ENCODE peak calls at places on chromosome 11, in five cellular contexts. Q is Caco-2; Y is CD8-positive, alpha-beta memory T cell; J is brain microvascular endothelial cell; Z is left ventricle myocardium inferior. I is an unnamed sample.

GRCh38 chr11:111870522-111870886 is 877 bp downstream of the ALG9 start:
- DNase-seq in Z (no peak), J (no peak), Q (no peak), Y (no peak), I (no peak)

GRCh38 chr11:64851831-64852337 is 7.4 kb upstream of the CDC42BPG start:
- DNase-seq in Z (no peak), J (no peak), Q (no peak), Y (no peak), I (no peak)

GRCh38 chr11:74639533-74639932 is 47.2 kb downstream of the POLD3 start:
- DNase-seq in Y (no peak), Z (no peak), Q (no peak), J (no peak), I (no peak)

GRCh38 chr11:75242722-75243600 is 2.4 kb downstream of the TPBGL start:
- DNase-seq in Y (no peak), Z (no peak), Q (no peak), J (no peak), I (no peak)

GRCh38 chr11:63670077-63670737 is 969 bp downstream of the ATL3 start:
- DNase-seq in J (no peak), Y (no peak), Z (no peak), Q (no peak), I (no peak)

GRCh38 chr11:33222052-33222451 is 35.1 kb upstream of the HIPK3 start:
- DNase-seq in Y (no peak), J (no peak), Q (no peak), Z (no peak), I (no peak)

GRCh38 chr11:35247428-35247827 is 108.5 kb downstream of the CD44 start:
- DNase-seq in Z (no peak), Y (peak), J (no peak), Q (no peak), I (no peak)

GRCh38 chr11:122253541-122254317 is 137.7 kb upstream of the BLID start:
- DNase-seq in Q (no peak), Z (no peak), Y (no peak), J (no peak), I (no peak)

GRCh38 chr11:18527512-18527911 is 770 bp upstream of the TSG101 start:
- DNase-seq in Z (no peak), J (peak), Q (no peak), Y (no peak), I (no peak)

GRCh38 chr11:125916683-125917337 is 12.5 kb downstream of the DDX25 start:
- DNase-seq in Q (no peak), Z (no peak), Y (no peak), J (no peak), I (no peak)

GRCh38 chr11:76239483-76240142 is 33.3 kb upstream of the WNT11 start:
- DNase-seq in Z (peak), Q (no peak), Y (no peak), J (no peak), I (no peak)

GRCh38 chr11:10646005-10646404 is 47.5 kb downstream of the IRAG1 start:
- DNase-seq in Y (no peak), J (no peak), Z (no peak), Q (no peak), I (no peak)

GRCh38 chr11:42251984-42252383 is 792.5 kb upstream of the LRRC4C start:
- DNase-seq in Q (no peak), Y (no peak), Z (no peak), J (peak), I (no peak)

GRCh38 chr11:64923151-64923661 is 1.3 kb upstream of the PPP2R5B start:
- DNase-seq in Y (no peak), Q (no peak), Z (no peak), J (no peak), I (no peak)

GRCh38 chr11:21472256-21472655 is 720.6 kb upstream of the ANO5 start:
- DNase-seq in Z (no peak), Y (no peak), Q (no peak), J (no peak), I (no peak)

GRCh38 chr11:20050551-20051333 is 109.5 kb downstream of the DBX1 start:
- DNase-seq in Y (no peak), Z (no peak), J (no peak), Q (no peak), I (no peak)

GRCh38 chr11:94170953-94171352 is 42.3 kb downstream of the PANX1 start:
- DNase-seq in Q (no peak), Z (no peak), Y (no peak), J (no peak), I (no peak)

GRCh38 chr11:94179696-94180095 is 51.1 kb downstream of the PANX1 start:
- DNase-seq in Z (no peak), Y (no peak), Q (no peak), J (no peak), I (no peak)

GRCh38 chr11:94171693-94172440 is 43.2 kb downstream of the PANX1 start:
- DNase-seq in Y (no peak), J (peak), Q (peak), Z (no peak), I (peak)

GRCh38 chr11:94178331-94178730 is 49.7 kb downstream of the PANX1 start:
- DNase-seq in J (no peak), Z (no peak), Y (no peak), Q (no peak), I (no peak)

DNA sequence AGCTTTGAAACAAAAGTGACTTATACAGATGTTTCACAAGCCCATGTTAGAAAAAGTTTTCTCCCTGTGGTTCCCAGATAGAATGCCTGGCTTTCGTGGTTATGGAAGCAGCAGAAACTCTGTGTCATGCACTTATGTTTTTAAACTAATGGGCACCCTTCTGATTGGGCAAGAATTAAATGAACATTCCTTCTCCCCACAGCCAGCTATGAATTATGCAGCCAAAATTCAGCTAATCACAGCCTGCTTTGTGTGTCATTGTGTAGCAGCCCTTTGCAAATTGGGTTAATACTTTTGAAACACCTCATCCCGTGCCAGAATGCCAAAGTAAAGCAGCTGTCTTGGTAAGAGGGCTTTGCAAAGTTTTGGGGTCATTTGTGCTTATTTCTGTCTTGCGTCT is 46.9 kb downstream of the PANX1 start:
- DNase-seq in Z (no peak), Q (no peak), J (peak), Y (no peak), I (peak)
- H3K4me3 ChIP-seq in Z (no peak), Q (no peak), J (no peak), Y (no peak), I (no peak)

DNA sequence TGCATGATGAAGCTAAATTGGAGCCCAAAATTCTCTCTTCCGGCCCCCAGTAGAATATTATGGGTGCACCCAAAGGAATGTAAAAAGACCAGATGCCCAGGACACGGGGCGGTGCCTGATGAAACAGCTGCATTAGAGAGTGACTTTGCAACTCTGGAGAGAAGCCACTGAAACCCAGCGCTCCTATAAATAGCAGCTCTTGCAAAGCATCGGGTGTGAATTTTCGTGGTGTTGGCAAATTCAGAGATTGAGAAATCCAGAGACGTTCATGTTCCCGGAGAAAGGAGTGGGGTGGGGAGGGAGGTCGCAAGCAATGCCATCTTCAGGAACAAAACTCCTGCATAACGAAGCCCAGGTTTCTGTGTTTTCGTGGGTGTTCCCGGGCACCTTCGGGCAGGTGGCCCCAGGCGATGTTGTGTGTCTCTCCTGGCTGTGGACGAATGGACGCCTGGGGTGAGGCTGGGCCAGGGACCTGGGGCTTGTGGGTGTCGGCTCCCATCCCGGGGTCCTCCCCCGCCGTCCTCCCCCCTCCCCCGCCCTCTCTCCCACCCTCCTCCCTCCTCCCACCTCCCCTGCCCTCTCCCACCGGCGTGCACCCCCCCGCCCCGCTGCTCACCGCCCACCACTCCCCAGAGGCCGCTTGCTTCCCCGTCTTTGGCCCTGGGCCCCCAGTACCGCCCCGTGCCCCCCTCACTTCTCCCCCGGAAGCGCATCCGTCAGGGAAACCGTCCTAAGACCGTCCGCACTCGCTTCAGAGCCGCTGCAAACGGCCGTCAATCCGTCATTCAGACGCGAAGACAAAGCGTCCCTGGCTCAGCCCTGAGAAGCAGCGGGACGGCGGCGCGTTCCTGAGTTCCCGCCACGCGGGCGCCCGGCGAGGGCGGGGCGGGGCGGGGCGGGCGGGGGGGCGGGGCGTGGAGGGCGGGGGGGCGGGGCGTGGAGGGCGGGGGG is 26.7 kb upstream of the TOLLIP start:
- DNase-seq in Y (peak), Z (peak), Q (peak), J (peak), I (peak)
- H3K4me3 ChIP-seq in Y (peak), Z (peak), Q (peak), J (peak), I (peak)

GRCh38 chr11:135004495-135004894 is 592.5 kb upstream of the B3GAT1 start:
- DNase-seq in Z (no peak), Y (no peak), Q (no peak), J (peak), I (no peak)

GRCh38 chr11:135006800-135007199 is 594.8 kb upstream of the B3GAT1 start:
- DNase-seq in Z (no peak), Y (no peak), J (no peak), Q (no peak), I (no peak)

GRCh38 chr11:135008412-135008811 is 596.4 kb upstream of the B3GAT1 start:
- DNase-seq in J (no peak), Y (no peak), Q (no peak), Z (no peak), I (no peak)

GRCh38 chr11:135008001-135008405 is 596.0 kb upstream of the B3GAT1 start:
- DNase-seq in J (no peak), Q (peak), Y (no peak), Z (no peak), I (no peak)

GRCh38 chr11:135009125-135009524 is 597.1 kb upstream of the B3GAT1 start:
- DNase-seq in J (no peak), Z (no peak), Q (no peak), Y (no peak), I (no peak)
- H3K4me3 ChIP-seq in J (no peak), Z (no peak), Q (no peak), Y (no peak), I (no peak)

GRCh38 chr11:129996113-129996870 is 6.3 kb downstream of the PRDM10 start:
- DNase-seq in Z (no peak), J (no peak), Y (no peak), Q (no peak), I (no peak)

GRCh38 chr11:129995163-129995562 is 7.5 kb downstream of the PRDM10 start:
- DNase-seq in J (no peak), Y (no peak), Z (no peak), Q (no peak), I (no peak)

GRCh38 chr11:129987950-129988349 is 14.7 kb downstream of the PRDM10 start:
- DNase-seq in Z (no peak), J (no peak), Q (no peak), Y (no peak), I (no peak)

GRCh38 chr11:129989437-129989836 is 13.2 kb downstream of the PRDM10 start:
- DNase-seq in Z (no peak), J (no peak), Q (no peak), Y (no peak), I (no peak)

DNA sequence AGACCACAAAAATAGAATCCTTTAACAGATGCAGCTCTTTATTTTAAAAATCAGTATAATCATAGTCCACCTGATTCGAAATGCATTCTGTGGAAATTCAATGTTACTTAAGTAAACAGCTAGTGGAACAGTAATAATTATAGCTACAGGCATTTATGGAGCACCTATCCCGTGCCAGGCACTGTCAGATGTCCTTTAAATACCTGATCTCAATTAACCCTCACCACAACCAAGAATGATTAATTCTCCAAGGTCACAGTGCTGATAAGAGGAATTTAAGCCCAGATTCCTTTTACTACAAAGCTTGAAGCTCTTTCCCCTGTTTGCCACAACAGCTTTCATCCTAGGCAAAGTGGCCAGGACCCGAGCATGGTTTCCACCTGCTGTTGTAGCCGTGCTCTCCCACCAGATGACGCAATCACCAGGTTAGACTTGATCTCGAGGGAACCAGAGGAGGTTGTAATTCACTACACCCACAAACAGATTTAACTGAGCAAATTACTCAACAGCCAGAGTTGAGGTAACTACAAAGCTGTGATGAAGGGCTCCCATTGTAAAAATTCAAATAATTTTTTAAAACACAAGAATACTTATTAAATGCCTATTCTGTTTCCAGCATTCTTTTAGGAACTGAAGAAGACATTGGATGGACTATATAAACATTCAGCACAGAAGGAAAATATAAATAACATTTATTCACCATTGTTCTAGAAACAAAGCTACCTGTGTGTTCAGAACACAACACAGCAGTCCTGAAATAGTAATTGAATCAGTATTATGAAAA is 10.3 kb downstream of the PRDM10 start:
- DNase-seq in Z (no peak), Y (no peak), Q (peak), J (no peak), I (no peak)
- H3K4me3 ChIP-seq in Z (peak), Y (no peak), Q (no peak), J (no peak), I (no peak)